ENCODE peak calls at places on chromosomes 2 and 18, in six cellular contexts. G is psoas muscle, P is mucosa of descending colon, K is cardiac muscle cell, Q is tibial nerve, C is breast epithelium. Z is an unnamed sample.

GRCh38 chr2:190867182-190867581 is 13.4 kb upstream of the GLS start:
- DNase-seq in G (no peak), P (no peak), K (no peak), Q (no peak), C (no peak), Z (no peak)

GRCh38 chr2:127859712-127860085 is 1.7 kb upstream of the POLR2D start:
- DNase-seq in G (no peak), P (peak; percentile 83), K (peak; percentile 7), Q (no peak), C (peak; percentile 67), Z (peak; percentile 89)

GRCh38 chr18:73487956-73488355 is 620.2 kb upstream of the NETO1 start:
- DNase-seq in G (no peak), P (no peak), K (peak; percentile 3), Q (no peak), C (no peak), Z (no peak)

GRCh38 chr18:35410561-35410960 is 33.4 kb upstream of the ZNF396 start:
- DNase-seq in G (no peak), P (no peak), K (no peak), Q (no peak), C (no peak), Z (no peak)

GRCh38 chr18:55699233-55699765 is 111.3 kb upstream of the TCF4 start:
- DNase-seq in G (no peak), P (no peak), K (peak; percentile 5), Q (no peak), C (no peak), Z (no peak)

GRCh38 chr18:7941533-7941932 is 374.4 kb downstream of the PTPRM start:
- DNase-seq in G (peak; percentile 61), P (peak; percentile 55), K (no peak), Q (no peak), C (peak; percentile 61), Z (peak; percentile 61)

GRCh38 chr2:85975581-85975980 is 86.8 kb upstream of the ST3GAL5 start:
- DNase-seq in G (no peak), P (no peak), K (no peak), Q (no peak), C (no peak), Z (no peak)

GRCh38 chr2:40367032-40367431 is 84.9 kb downstream of the SLC8A1 start:
- DNase-seq in G (no peak), P (no peak), K (no peak), Q (no peak), C (no peak), Z (no peak)

GRCh38 chr2:165874445-165875039 is 79.0 kb downstream of the TTC21B start:
- DNase-seq in G (no peak), P (no peak), K (peak; percentile 77), Q (no peak), C (no peak), Z (no peak)

GRCh38 chr2:44579837-44580230 is 218.1 kb downstream of the CAMKMT start:
- DNase-seq in G (no peak), P (no peak), K (peak; percentile 2), Q (no peak), C (no peak), Z (no peak)

GRCh38 chr2:64998658-64999061 is 9.5 kb downstream of the SLC1A4 start:
- DNase-seq in G (no peak), P (no peak), K (peak; percentile 57), Q (no peak), C (no peak), Z (no peak)

GRCh38 chr18:23378470-23378764 is 74.7 kb upstream of the RIOK3 start:
- DNase-seq in G (no peak), P (no peak), K (no peak), Q (no peak), C (no peak), Z (no peak)

GRCh38 chr2:22894761-22895160 is 490.2 kb upstream of the KLHL29 start:
- DNase-seq in G (no peak), P (no peak), K (no peak), Q (no peak), C (no peak), Z (no peak)

GRCh38 chr2:156649596-156649995 is 213.4 kb downstream of the GPD2 start:
- DNase-seq in G (no peak), P (no peak), K (peak; percentile 49), Q (no peak), C (no peak), Z (no peak)

GRCh38 chr2:53944542-53944941 is 26.3 kb downstream of the PSME4 start:
- DNase-seq in G (no peak), P (no peak), K (no peak), Q (no peak), C (no peak), Z (no peak)

GRCh38 chr2:44351676-44352075 is 9.6 kb downstream of the PREPL start:
- DNase-seq in G (no peak), P (no peak), K (peak; percentile 76), Q (no peak), C (no peak), Z (no peak)

GRCh38 chr2:143347901-143348300 is 218.7 kb downstream of the ARHGAP15 start:
- DNase-seq in G (no peak), P (no peak), K (no peak), Q (no peak), C (no peak), Z (no peak)

GRCh38 chr18:64202229-64202835 is 53.4 kb upstream of the LINC00305 start:
- DNase-seq in G (no peak), P (no peak), K (no peak), Q (no peak), C (no peak), Z (no peak)

GRCh38 chr18:43582120-43582519 is 304.8 kb upstream of the SYT4 start:
- DNase-seq in G (no peak), P (no peak), K (no peak), Q (no peak), C (no peak), Z (no peak)

GRCh38 chr2:219954331-219954730 is 326.9 kb downstream of the SLC4A3 start:
- DNase-seq in G (no peak), P (no peak), K (no peak), Q (no peak), C (no peak), Z (no peak)

GRCh38 chr2:197405582-197405981 is 29.2 kb downstream of the SF3B1 start:
- DNase-seq in G (no peak), P (no peak), K (no peak), Q (no peak), C (no peak), Z (no peak)

GRCh38 chr2:230256735-230257332 is 31.3 kb downstream of the SP140 start:
- DNase-seq in G (no peak), P (no peak), K (no peak), Q (no peak), C (no peak), Z (no peak)

GRCh38 chr18:12857215-12857924 is 26.7 kb downstream of the PTPN2 start:
- DNase-seq in G (no peak), P (no peak), K (no peak), Q (no peak), C (no peak), Z (no peak)

GRCh38 chr2:666441-666840 is 10.8 kb downstream of the TMEM18 start:
- DNase-seq in G (no peak), P (no peak), K (no peak), Q (no peak), C (no peak), Z (peak; percentile 61)

GRCh38 chr18:79380816-79381806 is 14.6 kb upstream of the NFATC1 start:
- DNase-seq in G (peak; percentile 70), P (peak; percentile 77), K (peak; percentile 57), Q (peak; percentile 65), C (peak; percentile 75), Z (peak; percentile 84)

GRCh38 chr2:222548997-222549396 is 106.9 kb downstream of the FARSB start:
- DNase-seq in G (no peak), P (no peak), K (peak; percentile 27), Q (no peak), C (no peak), Z (no peak)

GRCh38 chr2:203534486-203535077 is 519 bp downstream of the RAPH1 start:
- DNase-seq in G (no peak), P (no peak), K (peak; percentile 32), Q (no peak), C (peak; percentile 52), Z (no peak)

GRCh38 chr18:61606759-61607158 is 273.5 kb downstream of the CDH20 start:
- DNase-seq in G (peak; percentile 71), P (peak; percentile 33), K (peak; percentile 96), Q (peak; percentile 57), C (peak; percentile 65), Z (peak; percentile 65)
- H3K4me3 ChIP-seq in G (peak overlapping the region; percentile 31), P (no peak overlapping the region), K (peak overlapping the region; percentile 4), Q (peak overlapping the region; percentile 12), C (peak overlapping the region; percentile 30), Z (no peak overlapping the region)

GRCh38 chr2:233072838-233073237 is 12.7 kb downstream of the INPP5D start:
- DNase-seq in G (no peak), P (no peak), K (no peak), Q (no peak), C (peak; percentile 27), Z (no peak)
- H3K4me1 ChIP-seq in G (no peaks in the 10 kb centered on the region), P (peaks cover 9% of the 10 kb centered on the region), K (peaks cover 4% of the 10 kb centered on the region), Q (no peaks in the 10 kb centered on the region), C (peaks cover 11% of the 10 kb centered on the region), Z (peaks cover 3% of the 10 kb centered on the region)

GRCh38 chr2:61420986-61421546 is 49.8 kb downstream of the USP34 start:
- DNase-seq in G (no peak), P (no peak), K (no peak), Q (no peak), C (no peak), Z (no peak)
- H3K4me3 ChIP-seq in G (no peak overlapping the region), P (no peak overlapping the region), K (no peak overlapping the region), Q (no peak overlapping the region), C (no peak overlapping the region), Z (no peak overlapping the region)

GRCh38 chr2:148020036-148020357 is 540 bp downstream of the ORC4 start:
- DNase-seq in G (no peak), P (no peak), K (no peak), Q (no peak), C (no peak), Z (no peak)
- H3K4me1 ChIP-seq in G (peaks cover 36% of the 10 kb centered on the region), P (peaks cover 21% of the 10 kb centered on the region), K (peaks cover 34% of the 10 kb centered on the region), Q (peaks cover 23% of the 10 kb centered on the region), C (peaks cover 8% of the 10 kb centered on the region), Z (peaks cover 14% of the 10 kb centered on the region)

GRCh38 chr2:74031203-74031602 is 46.5 kb downstream of the TET3 start:
- DNase-seq in G (no peak), P (no peak), K (no peak), Q (no peak), C (no peak), Z (no peak)
- H3K4me3 ChIP-seq in G (no peak overlapping the region), P (no peak overlapping the region), K (no peak overlapping the region), Q (no peak overlapping the region), C (no peak overlapping the region), Z (no peak overlapping the region)

DNA sequence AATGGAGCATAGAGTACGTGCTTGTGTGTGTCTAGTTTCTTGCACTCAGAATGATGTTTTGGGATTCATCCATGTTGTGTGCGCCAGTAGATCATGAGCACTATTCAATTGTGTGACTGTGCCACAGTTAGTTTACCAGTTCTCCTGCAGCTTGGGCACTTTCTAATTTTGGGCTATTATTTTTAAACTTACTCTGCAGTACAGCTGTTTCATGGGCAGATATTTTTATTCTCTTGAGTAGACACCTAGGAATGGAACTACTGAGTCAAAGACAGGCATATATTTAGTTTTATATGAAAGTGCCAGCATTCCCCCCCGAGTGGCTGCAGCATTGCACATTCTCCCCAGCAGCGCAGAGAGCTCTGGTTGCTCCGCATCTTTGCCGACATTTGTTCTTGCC is 74.8 kb downstream of the IL1R2 start:
- DNase-seq in G (no peak), P (no peak), K (no peak), Q (no peak), C (no peak), Z (no peak)
- H3K4me1 ChIP-seq in G (peaks cover 68% of the 10 kb centered on the region), P (peaks cover 19% of the 10 kb centered on the region), K (peaks cover 32% of the 10 kb centered on the region), Q (peaks cover 13% of the 10 kb centered on the region), C (peaks cover 21% of the 10 kb centered on the region), Z (peaks cover 64% of the 10 kb centered on the region)

Z was measured in left lung.